ENCODE peak calls at places on chromosomes 7 and 10, in five cellular contexts. K is right lobe of liver; V is PC-9; G is CD8-positive, alpha-beta T cell; R is heart right ventricle. Z is an unnamed sample.

GRCh38 chr10:843703-844102 is 87.8 kb downstream of the LARP4B start:
- DNase-seq in K (no peak), V (no peak), G (no peak), R (no peak), Z (no peak)

GRCh38 chr10:131275691-131276090 is 35.8 kb downstream of the TCERG1L start:
- DNase-seq in K (no peak), V (no peak), G (no peak), R (no peak), Z (no peak)

GRCh38 chr10:101226506-101226887 is 2.8 kb downstream of the LBX1 start:
- DNase-seq in K (no peak), V (no peak), G (no peak), R (no peak), Z (peak; percentile 38)

GRCh38 chr10:67606572-67606971 is 89.4 kb downstream of the CTNNA3 start:
- DNase-seq in K (no peak), V (no peak), G (no peak), R (no peak), Z (no peak)

GRCh38 chr7:100889761-100890639 is 485 bp upstream of the UFSP1 start:
- DNase-seq in K (peak; percentile 98), V (peak; percentile 77), G (peak; percentile 94), R (peak; percentile 93), Z (peak; percentile 95)

GRCh38 chr10:7436490-7437100 is 25.8 kb upstream of the SFMBT2 start:
- DNase-seq in K (no peak), V (no peak), G (no peak), R (no peak), Z (no peak)

GRCh38 chr10:17655567-17656146 is 11.7 kb downstream of the STAM start:
- DNase-seq in K (no peak), V (peak; percentile 87), G (no peak), R (no peak), Z (no peak)

GRCh38 chr10:95404864-95405263 is 114.1 kb upstream of the PDLIM1 start:
- DNase-seq in K (no peak), V (no peak), G (no peak), R (no peak), Z (peak; percentile 34)

GRCh38 chr7:139092090-139092796 is 17.3 kb downstream of the ZC3HAV1 start:
- DNase-seq in K (no peak), V (no peak), G (no peak), R (no peak), Z (no peak)

DNA sequence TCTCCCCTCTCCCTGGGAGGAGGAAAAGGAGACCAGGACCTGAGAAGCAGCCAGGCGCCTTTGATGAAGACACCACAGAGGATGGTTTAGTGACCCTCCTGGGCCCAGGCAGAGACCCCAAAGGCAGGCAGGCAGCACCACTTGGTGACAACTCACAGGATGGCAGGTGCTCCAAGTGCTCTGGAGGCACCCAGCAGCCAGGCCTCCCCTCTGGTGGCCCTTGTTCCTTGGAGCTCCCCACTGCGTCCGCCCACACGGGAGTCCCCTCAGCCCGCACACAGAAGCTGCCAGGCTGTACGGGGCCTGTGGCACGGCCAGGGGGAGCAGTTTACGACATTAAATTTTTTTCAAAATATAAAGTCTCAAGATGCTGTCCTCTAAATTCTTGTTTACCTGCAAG is 607.1 kb upstream of the FOXK1 start:
- DNase-seq in K (no peak), V (no peak), G (peak; percentile 27), R (no peak), Z (no peak)
- TF ChIP-seq CTCF in K (no peak), V (no peak), G (no peak), R (no peak), Z (no peak)

DNA sequence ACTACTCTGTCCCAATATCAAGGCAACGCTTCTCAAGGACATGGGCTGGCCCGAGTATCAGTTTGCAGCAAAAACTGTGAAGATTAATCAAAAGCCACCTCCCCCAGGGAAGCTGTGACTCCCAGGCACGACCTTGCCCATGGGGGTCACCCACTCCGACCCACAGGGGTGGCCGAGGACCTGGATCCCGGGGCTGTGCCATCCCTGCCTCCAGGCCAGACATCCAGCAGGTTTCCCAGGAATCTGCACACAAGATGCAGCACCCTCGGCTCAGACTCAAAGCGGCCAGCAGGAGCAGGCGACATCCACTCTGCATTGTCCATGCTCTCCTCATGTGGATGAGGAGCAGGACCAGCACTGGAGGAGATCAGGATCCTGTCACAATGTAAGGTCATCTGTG is 39.8 kb downstream of the PTPRN2 start:
- DNase-seq in K (no peak), V (no peak), G (no peak), R (no peak), Z (no peak)
- TF ChIP-seq CTCF in K (no peak), V (no peak), G (no peak), R (no peak), Z (no peak)

DNA sequence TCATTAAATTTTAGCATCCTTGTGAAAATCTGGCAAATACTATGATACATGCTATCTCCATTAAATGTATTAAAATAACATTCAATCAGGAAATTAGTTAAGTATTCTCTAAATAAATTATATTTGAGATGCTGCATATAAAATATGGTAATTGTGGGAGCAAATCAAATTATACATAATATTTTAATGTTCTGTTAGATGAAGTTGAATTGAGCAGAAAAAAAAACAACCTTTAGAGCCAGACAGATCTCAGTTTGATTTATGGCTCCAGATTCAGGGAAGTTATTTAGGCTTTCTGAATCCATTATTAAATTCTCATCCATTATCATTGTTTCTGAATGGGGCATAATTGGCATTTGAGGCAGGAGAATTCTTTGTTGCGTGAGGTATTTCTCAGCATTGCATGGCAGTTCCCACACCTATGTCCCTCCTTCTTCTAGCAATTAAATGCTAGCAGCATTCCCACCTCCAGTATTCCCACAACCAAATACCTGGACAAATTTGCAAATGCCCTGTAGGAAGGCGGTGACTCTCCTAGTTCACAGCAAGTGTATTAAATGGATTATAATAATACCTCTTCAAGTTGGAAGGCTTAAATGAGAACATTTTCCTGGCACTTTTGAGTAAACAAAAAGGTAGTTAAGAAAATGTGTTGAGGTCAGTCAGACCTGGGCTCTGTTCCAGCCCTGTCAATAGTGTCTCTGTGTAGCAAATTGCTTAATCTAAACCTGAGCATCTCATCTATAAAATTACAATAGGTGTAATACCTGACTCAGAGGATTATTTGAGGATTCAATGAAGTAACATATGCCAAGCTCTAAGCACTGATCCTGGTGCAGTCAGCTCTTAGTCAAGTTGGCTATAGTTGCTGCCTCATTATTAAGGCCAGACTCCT is 108.9 kb downstream of the RNLS start:
- DNase-seq in K (peak; percentile 49), V (peak; percentile 90), G (no peak), R (no peak), Z (no peak)
- TF ChIP-seq CTCF in K (no peak), V (no peak), G (no peak), R (no peak), Z (no peak)

DNA sequence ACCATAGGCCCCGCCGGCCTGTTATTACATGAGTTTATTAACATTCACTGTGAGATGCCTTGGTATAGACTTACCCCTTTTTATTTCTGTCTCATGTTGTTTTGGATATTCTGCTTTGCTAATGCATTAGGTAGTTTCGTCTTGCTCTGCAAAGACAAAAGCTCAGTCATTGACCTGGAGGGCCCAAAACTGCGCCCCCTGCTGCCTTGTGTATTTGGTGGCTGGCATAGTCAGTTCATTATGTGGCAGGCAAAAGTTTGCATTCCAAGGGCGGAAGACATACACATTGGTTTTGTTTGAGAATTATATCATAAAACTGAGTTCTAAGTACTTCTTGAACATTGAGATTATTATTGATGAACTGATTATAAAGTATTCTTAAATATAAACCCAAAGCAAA is 372.5 kb downstream of the SDK1 start:
- DNase-seq in K (no peak), V (no peak), G (peak; percentile 66), R (no peak), Z (peak; percentile 72)
- TF ChIP-seq CTCF in K (peak; percentile 40), V (peak; percentile 59), G (no peak), R (peak; percentile 43), Z (peak; percentile 27)